ENCODE peak calls at places on chromosome 17, in ten cellular contexts. O is PC-3; S is tibial nerve; P is amniotic stem cell; V is activated naive CD8-positive, alpha-beta T cell treated with anti-CD3 and anti-CD28 coated beads, Interleukin-2, amount 50 U/mL, for 24 hours; Z is activated CD4-positive, alpha-beta T cell treated with anti-CD3 and anti-CD28 coated beads for 36 hours; N is T-helper 1 cell; J is EL; D is stimulated activated naive CD8-positive, alpha-beta T cell treated with anti-CD3 and anti-CD28 coated beads, Interleukin-15, Interleukin-2, amounts not matched to agents 100 U/mL and 50 U/mL, for 24 hours; Y is neural crest cell. B is an unnamed sample.

GRCh38 chr17:2929881-2930533 is 133.4 kb downstream of the OR1D5 start:
- DNase-seq in O (peak; percentile 57), S (no peak), P (no peak), V (peak; percentile 38), Z (peak; percentile 59), N (no peak), J (peak; percentile 31), D (peak; percentile 28), Y (peak; percentile 68), B (no peak)

GRCh38 chr17:4551141-4551540 is 4.0 kb downstream of the MYBBP1A start:
- DNase-seq in O (peak; percentile 30), S (no peak), P (no peak), V (no peak), Z (peak; percentile 43), N (no peak), J (no peak), D (peak; percentile 32), Y (no peak), B (no peak)

GRCh38 chr17:49572806-49573420 is 2.8 kb upstream of the NXPH3 start:
- DNase-seq in O (no peak), S (no peak), P (no peak), V (no peak), Z (no peak), N (no peak), J (no peak), D (no peak), Y (no peak), B (no peak)

GRCh38 chr17:43018008-43018853 is 4.0 kb downstream of the VAT1 start:
- DNase-seq in O (no peak), S (no peak), P (no peak), V (no peak), Z (peak; percentile 45), N (no peak), J (no peak), D (no peak), Y (peak; percentile 40), B (no peak)

GRCh38 chr17:74282587-74283370 is 8.7 kb downstream of the DNAI2 start:
- DNase-seq in O (peak; percentile 77), S (no peak), P (no peak), V (peak; percentile 69), Z (peak; percentile 77), N (peak; percentile 90), J (no peak), D (peak; percentile 70), Y (no peak), B (no peak)

GRCh38 chr17:38922538-38923291 is 2.7 kb upstream of the LASP1NB start:
- DNase-seq in O (peak; percentile 30), S (peak; percentile 69), P (peak; percentile 18), V (no peak), Z (no peak), N (no peak), J (peak; percentile 72), D (no peak), Y (no peak), B (peak; percentile 79)

GRCh38 chr17:57210224-57210553 is 46.1 kb upstream of the MSI2 start:
- DNase-seq in O (peak; percentile 93), S (no peak), P (no peak), V (no peak), Z (no peak), N (no peak), J (no peak), D (no peak), Y (no peak), B (no peak)

GRCh38 chr17:49548506-49549310 is 27.0 kb upstream of the NXPH3 start:
- DNase-seq in O (peak; percentile 62), S (no peak), P (no peak), V (no peak), Z (peak; percentile 43), N (no peak), J (peak; percentile 35), D (no peak), Y (no peak), B (peak; percentile 13)

GRCh38 chr17:4625181-4625601 is 16.3 kb downstream of the ALOX15 start:
- DNase-seq in O (peak; percentile 29), S (no peak), P (no peak), V (no peak), Z (no peak), N (no peak), J (no peak), D (no peak), Y (no peak), B (no peak)